ENCODE peak calls at places on chromosomes 2 and 18, in seven cellular contexts. O is WERI-Rb-1, F is fibroblast of villous mesenchyme, H is cardiac muscle cell, B is stomach, P is cardiac fibroblast, X is AG09309. G is an unnamed sample.

GRCh38 chr2:74009577-74009976 is 24.9 kb downstream of the TET3 start:
- DNase-seq in P (no peak), B (no peak), H (no peak), X (no peak), F (no peak), O (peak), G (no peak)

GRCh38 chr2:172995323-172996244 is 80.1 kb upstream of the MAP3K20 start:
- DNase-seq in O (no peak), B (no peak), X (peak), P (peak), F (peak), H (peak), G (peak)

GRCh38 chr2:200993097-200993496 is 29.6 kb upstream of the ORC2 start:
- DNase-seq in P (peak), X (peak), H (no peak), B (no peak), O (no peak), F (peak), G (peak)

GRCh38 chr2:217393585-217394032 is 533.7 kb upstream of the TNP1 start:
- DNase-seq in B (peak), O (no peak), P (peak), F (peak), H (no peak), X (peak), G (peak)

GRCh38 chr2:36650031-36650430 is 46.5 kb upstream of the VIT start:
- DNase-seq in X (peak), F (peak), O (no peak), H (no peak), P (peak), B (no peak), G (peak)

GRCh38 chr2:223101340-223102039 is 49.5 kb downstream of the KCNE4 start:
- DNase-seq in O (peak), B (peak), P (peak), X (no peak), H (peak), F (peak), G (peak)

GRCh38 chr2:219400562-219400961 is 12.8 kb upstream of the DNPEP start:
- DNase-seq in O (no peak), X (no peak), H (no peak), P (no peak), F (no peak), B (no peak), G (peak)

GRCh38 chr2:529425-529824 is 147.8 kb downstream of the TMEM18 start:
- DNase-seq in H (peak), B (no peak), F (peak), X (no peak), P (peak), O (peak), G (no peak)

GRCh38 chr2:136057023-136057801 is 60.7 kb downstream of the CXCR4 start:
- DNase-seq in O (no peak), F (no peak), P (no peak), H (no peak), X (no peak), B (no peak), G (no peak)

DNA sequence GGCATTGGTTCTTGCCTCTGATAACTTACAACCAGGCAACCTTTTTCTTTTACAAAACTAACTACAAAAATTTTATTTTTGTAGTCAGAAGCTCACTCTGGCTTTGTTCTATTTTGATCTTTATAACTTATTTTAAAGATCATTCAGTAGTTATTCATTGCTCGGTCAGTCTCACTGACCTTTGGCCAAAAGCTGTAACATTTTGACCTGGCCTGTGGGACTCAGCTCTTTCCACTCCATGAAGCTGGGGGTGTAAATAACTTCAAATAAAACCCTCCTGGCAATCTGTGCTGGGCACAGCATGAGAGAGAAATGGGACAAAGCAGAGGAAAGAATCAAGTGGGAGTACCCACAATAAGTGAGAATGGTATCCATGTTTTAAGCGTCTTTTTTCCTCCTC is 380.7 kb downstream of the SETBP1 start:
- DNase-seq in F (no peak), H (no peak), X (no peak), O (no peak), B (no peak), P (no peak), G (no peak)
- H3K4me3 ChIP-seq in F (no peak), H (no peak), X (no peak), O (no peak), B (no peak), P (no peak), G (no peak)

DNA sequence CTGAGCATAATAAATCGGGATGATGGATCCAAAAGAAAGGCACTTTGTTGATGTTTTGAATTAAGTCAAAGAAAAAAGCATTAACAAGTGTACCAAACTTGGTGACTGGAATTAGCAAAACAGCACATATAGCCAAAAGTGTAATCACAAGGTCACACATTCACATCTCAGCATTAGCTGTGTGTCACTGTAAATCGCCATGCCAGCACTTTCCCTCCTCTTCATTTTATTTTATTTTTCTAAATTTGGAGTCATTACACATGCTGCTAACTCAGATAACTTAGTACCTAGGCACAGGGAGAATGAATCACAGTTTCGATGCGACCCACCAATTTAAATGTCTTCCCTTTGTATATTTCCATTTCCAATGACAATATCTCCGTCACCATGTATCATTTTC is 111.4 kb downstream of the CACNB4 start:
- DNase-seq in F (no peak), H (no peak), P (no peak), X (no peak), O (no peak), B (no peak), G (no peak)
- TF ChIP-seq CTCF in F (no peak), H (no peak), P (no peak), X (no peak), O (no peak), B (no peak), G (no peak)

GRCh38 chr18:48806551-48807261 is 144.1 kb downstream of the SMAD7 start:
- DNase-seq in X (peak), O (peak), P (no peak), F (peak), B (peak), H (no peak), G (peak)

GRCh38 chr18:48804856-48805610 is 145.7 kb downstream of the SMAD7 start:
- DNase-seq in H (no peak), X (no peak), F (no peak), O (peak), B (peak), P (no peak), G (no peak)

GRCh38 chr18:48803518-48803917 is 147.2 kb downstream of the SMAD7 start:
- DNase-seq in X (no peak), B (peak), H (no peak), P (no peak), O (peak), F (no peak), G (no peak)

GRCh38 chr18:48803951-48804855 is 146.6 kb downstream of the SMAD7 start:
- DNase-seq in X (no peak), B (peak), F (no peak), O (peak), H (no peak), P (no peak), G (no peak)

GRCh38 chr18:48805826-48806535 is 144.8 kb downstream of the SMAD7 start:
- DNase-seq in F (no peak), O (peak), B (peak), X (no peak), H (no peak), P (no peak), G (no peak)
- H3K4me3 ChIP-seq in F (no peak), O (no peak), B (no peak), X (no peak), H (no peak), P (no peak), G (no peak)

DNA sequence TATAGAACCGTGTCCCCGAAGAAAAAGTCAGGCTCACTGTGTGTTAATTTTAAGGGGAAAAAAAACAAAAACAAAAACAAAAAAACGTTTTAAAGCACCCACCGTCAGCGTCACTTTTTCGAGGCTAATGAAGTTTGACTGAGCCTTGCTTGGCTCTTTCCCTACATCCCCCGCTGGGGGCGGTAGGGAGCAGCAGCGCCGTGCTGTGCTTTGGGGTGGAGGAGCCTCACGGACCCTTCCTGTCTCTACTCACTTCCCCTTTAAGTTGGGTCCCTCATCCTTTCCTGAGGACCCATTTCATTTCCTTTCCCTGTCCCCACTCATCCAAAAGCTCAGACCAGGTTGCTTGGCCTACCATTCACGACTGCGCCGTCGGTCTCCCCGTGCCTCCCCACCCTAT is 82.8 kb upstream of the RPL31 start:
- DNase-seq in X (no peak), B (no peak), H (no peak), P (no peak), F (no peak), O (no peak), G (no peak)
- TF ChIP-seq CTCF in X (peak), B (no peak), H (peak), P (peak), F (peak), O (peak), G (peak)

DNA sequence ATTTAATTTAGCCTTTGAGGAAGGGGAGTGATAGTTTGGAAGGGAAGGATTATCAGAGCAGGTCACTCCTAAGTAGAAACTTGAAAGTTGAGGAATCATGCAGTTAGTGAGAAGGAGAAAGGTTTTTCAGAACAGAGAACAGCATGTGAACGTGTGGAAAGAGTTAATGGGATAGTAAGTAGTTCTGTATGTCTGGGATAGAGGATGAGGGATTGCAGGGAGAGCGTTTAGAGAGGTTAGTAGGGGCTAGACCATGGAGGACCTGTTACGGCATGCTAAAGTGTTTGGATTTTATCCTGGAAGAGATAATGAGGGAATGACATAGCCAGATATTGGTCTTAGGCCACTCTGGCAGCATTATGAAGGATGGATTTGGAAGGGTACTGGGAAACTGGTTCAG is 1.8 kb downstream of the ZNF512 start:
- DNase-seq in H (no peak), P (no peak), X (no peak), B (no peak), O (no peak), F (no peak), G (no peak)
- H3K4me3 ChIP-seq in H (no peak), P (no peak), X (no peak), B (no peak), O (no peak), F (peak), G (peak)

DNA sequence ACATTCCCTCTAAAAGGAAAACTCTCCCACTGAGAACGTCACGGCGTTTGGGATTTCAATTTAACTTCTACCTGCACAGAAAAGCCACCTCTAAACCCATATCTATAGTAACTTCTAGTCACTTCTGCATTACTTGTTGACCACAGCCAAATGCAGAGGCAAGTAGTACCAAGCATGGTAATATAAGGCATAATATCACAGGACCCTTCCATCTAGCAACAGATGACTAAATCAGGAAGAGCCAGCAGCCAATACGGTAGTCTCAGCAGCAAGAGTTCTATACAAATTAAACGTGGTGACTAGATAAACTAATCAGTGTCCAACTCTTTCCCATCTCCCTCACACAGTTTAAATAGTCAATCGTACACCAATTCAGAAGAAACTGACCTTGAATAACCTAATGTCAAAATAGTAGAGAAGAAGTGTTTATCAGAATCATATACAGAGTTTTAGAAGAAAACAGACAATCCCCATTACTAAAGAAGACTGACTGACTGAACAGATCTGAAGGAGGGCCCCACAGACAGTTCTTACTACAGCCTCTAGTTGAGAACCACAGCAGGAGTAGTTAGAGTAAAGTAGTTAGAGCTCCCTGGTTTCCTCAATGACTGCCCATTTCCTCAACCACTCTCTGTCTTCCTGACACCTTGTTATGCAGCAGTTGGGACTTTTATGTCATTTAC is 30.0 kb downstream of the MEMO1 start:
- DNase-seq in P (peak), O (no peak), B (no peak), X (no peak), H (peak), F (peak), G (no peak)
- TF ChIP-seq CTCF in P (peak), O (no peak), B (no peak), X (no peak), H (no peak), F (peak), G (no peak)

DNA sequence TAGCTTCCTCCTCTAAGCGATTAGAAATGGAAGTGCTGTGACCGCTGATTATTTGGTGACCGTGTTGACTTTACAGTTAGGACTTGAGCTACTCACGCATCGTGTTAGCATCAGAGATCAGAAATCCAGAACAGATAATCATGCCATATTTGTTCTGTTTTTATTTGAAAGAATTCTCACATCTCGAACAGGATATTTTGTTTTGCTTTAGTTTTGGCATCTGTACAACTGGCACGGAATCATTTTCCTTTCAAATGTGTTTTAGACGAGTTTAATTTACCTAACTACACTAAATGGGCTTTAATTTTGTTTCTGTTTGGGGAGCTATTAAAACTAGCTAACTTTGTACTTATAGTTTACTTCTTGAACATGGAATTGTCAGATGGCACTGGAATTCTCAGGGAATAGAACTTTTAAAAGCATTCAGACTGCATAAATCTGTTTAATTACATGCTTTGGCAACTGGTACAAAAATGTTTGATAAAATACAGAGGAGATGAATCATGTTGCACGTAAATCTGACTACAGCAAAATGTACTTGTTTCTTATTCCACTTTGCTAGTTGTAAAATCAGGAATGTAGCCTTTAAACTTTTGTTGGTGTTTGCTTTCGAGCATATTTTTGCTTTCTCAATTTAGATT is 1.4 kb downstream of the ITPRID2 start:
- DNase-seq in F (peak), B (no peak), X (peak), P (peak), H (no peak), O (no peak), G (peak)
- H3K4me3 ChIP-seq in F (peak), B (peak), X (peak), P (peak), H (peak), O (peak), G (peak)

GRCh38 chr2:61353909-61354308 is 117.0 kb downstream of the USP34 start:
- DNase-seq in B (no peak), F (no peak), P (no peak), H (no peak), O (no peak), X (no peak), G (no peak)
- TF ChIP-seq CTCF in B (no peak), F (no peak), P (no peak), H (no peak), O (no peak), X (no peak), G (no peak)

GRCh38 chr2:134882773-134883172 is 35.8 kb upstream of the CCNT2 start:
- DNase-seq in B (no peak), O (no peak), P (no peak), F (no peak), H (no peak), X (no peak), G (no peak)

GRCh38 chr2:134883552-134884293 is 34.9 kb upstream of the CCNT2 start:
- DNase-seq in O (no peak), F (no peak), B (no peak), X (no peak), P (no peak), H (no peak), G (no peak)

DNA sequence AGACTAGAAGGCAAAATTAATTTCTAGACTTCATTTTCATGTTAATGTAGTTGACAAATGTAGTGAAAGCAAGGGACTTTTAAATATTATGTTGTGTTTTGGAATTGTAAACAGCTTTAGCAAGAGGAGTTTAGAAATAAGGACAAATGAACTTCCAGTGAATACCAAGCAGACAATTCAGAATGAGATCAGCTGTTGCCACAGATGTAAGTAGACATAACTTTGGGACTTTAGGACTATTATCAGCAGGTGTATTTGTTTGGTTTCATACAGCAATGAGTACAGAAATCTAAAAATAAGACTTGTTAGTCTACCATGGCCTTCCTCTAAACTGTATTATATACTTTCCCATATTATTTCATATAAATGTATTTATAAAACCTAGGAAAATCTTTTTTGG is 34.2 kb upstream of the CCNT2 start:
- DNase-seq in H (no peak), P (no peak), F (no peak), O (no peak), X (no peak), B (no peak), G (no peak)
- H3K4me3 ChIP-seq in H (no peak), P (no peak), F (no peak), O (no peak), X (no peak), B (no peak), G (no peak)

GRCh38 chr2:116511426-116511825 is 1303.1 kb upstream of the DDX18 start:
- DNase-seq in O (no peak), H (no peak), X (no peak), B (no peak), P (no peak), F (no peak), G (no peak)
- TF ChIP-seq CTCF in O (no peak), H (no peak), X (no peak), B (no peak), P (no peak), F (no peak), G (no peak)

G was measured in foreskin fibroblast.